ENCODE peak calls at places on chromosomes 13 and 19, in seven cellular contexts. One of them, this sample, is unnamed.

GRCh38 chr19:34332027-34332786 is 32.8 kb upstream of the GPI start:
- DNase-seq in GM12864: no peak
- DNase-seq in GM12878: no peak
- DNase-seq in AG04449: no peak
- DNase-seq in tibial artery: no peak
- DNase-seq in ovary: no peak
- DNase-seq in AG09319: no peak
- DNase-seq in this sample: no peak

GRCh38 chr19:53883231-53883661 is 1.2 kb downstream of the PRKCG start:
- DNase-seq in AG04449: no peak
- DNase-seq in tibial artery: no peak
- DNase-seq in ovary: no peak
- DNase-seq in AG09319: no peak
- DNase-seq in GM12878: no peak
- DNase-seq in GM12864: no peak
- DNase-seq in this sample: no peak

GRCh38 chr13:44409595-44409994 is 36.0 kb downstream of the SERP2 start:
- DNase-seq in GM12864: no peak
- DNase-seq in GM12878: no peak
- DNase-seq in tibial artery: no peak
- DNase-seq in AG09319: no peak
- DNase-seq in ovary: no peak
- DNase-seq in AG04449: no peak
- DNase-seq in this sample: no peak

GRCh38 chr13:113113846-113114271 is 8.3 kb downstream of the F7 start:
- DNase-seq in ovary: no peak
- DNase-seq in GM12878: no peak
- DNase-seq in GM12864: no peak
- DNase-seq in AG09319: no peak
- DNase-seq in tibial artery: peak; percentile 13
- DNase-seq in AG04449: no peak
- DNase-seq in this sample: no peak

GRCh38 chr13:98571955-98572662 is 4.8 kb downstream of the STK24 start:
- DNase-seq in tibial artery: no peak
- DNase-seq in ovary: no peak
- DNase-seq in AG04449: no peak
- DNase-seq in GM12878: no peak
- DNase-seq in AG09319: peak; percentile 80
- DNase-seq in GM12864: no peak
- DNase-seq in this sample: peak; percentile 92

GRCh38 chr19:29714953-29715694 is at the start of gene C19orf12:
- DNase-seq in AG09319: no peak
- DNase-seq in GM12878: no peak
- DNase-seq in tibial artery: no peak
- DNase-seq in GM12864: no peak
- DNase-seq in ovary: peak; percentile 82
- DNase-seq in AG04449: no peak
- DNase-seq in this sample: peak; percentile 14

GRCh38 chr19:37914908-37915307 is 7.9 kb downstream of the SIPA1L3 start:
- DNase-seq in ovary: no peak
- DNase-seq in AG09319: no peak
- DNase-seq in AG04449: no peak
- DNase-seq in GM12864: no peak
- DNase-seq in tibial artery: no peak
- DNase-seq in GM12878: peak; percentile 77
- DNase-seq in this sample: no peak

GRCh38 chr13:49890376-49890775 is 45.8 kb downstream of the SPRYD7 start:
- DNase-seq in tibial artery: no peak
- DNase-seq in ovary: no peak
- DNase-seq in AG04449: no peak
- DNase-seq in AG09319: no peak
- DNase-seq in GM12864: no peak
- DNase-seq in GM12878: no peak
- DNase-seq in this sample: no peak

GRCh38 chr13:64457976-64458375 is 2772.2 kb downstream of the PCDH9 start:
- DNase-seq in tibial artery: no peak
- DNase-seq in AG09319: no peak
- DNase-seq in GM12864: no peak
- DNase-seq in ovary: no peak
- DNase-seq in GM12878: no peak
- DNase-seq in AG04449: peak; percentile 49
- DNase-seq in this sample: no peak

GRCh38 chr13:112054616-112055015 is 12.3 kb upstream of the SOX1 start:
- DNase-seq in tibial artery: no peak
- DNase-seq in ovary: no peak
- DNase-seq in GM12864: no peak
- DNase-seq in AG09319: no peak
- DNase-seq in AG04449: no peak
- DNase-seq in GM12878: no peak
- DNase-seq in this sample: no peak

GRCh38 chr13:73324842-73325241 is 266.0 kb downstream of the KLF5 start:
- DNase-seq in GM12864: no peak
- DNase-seq in AG04449: no peak
- DNase-seq in GM12878: no peak
- DNase-seq in AG09319: no peak
- DNase-seq in ovary: no peak
- DNase-seq in tibial artery: no peak
- DNase-seq in this sample: no peak

GRCh38 chr13:114077938-114078335 is 54.5 kb downstream of the RASA3 start:
- DNase-seq in GM12864: no peak
- DNase-seq in AG04449: no peak
- DNase-seq in AG09319: peak; percentile 23
- DNase-seq in ovary: peak; percentile 26
- DNase-seq in GM12878: no peak
- DNase-seq in tibial artery: no peak
- DNase-seq in this sample: peak; percentile 66

GRCh38 chr19:10295305-10295846 is 5.6 kb downstream of the ICAM5 start:
- DNase-seq in GM12864: no peak
- DNase-seq in GM12878: no peak
- DNase-seq in ovary: peak; percentile 59
- DNase-seq in AG04449: no peak
- DNase-seq in tibial artery: no peak
- DNase-seq in AG09319: no peak
- DNase-seq in this sample: no peak

GRCh38 chr19:56253737-56254136 is 18.8 kb upstream of the EDDM13 start:
- DNase-seq in AG04449: peak; percentile 36
- DNase-seq in tibial artery: no peak
- DNase-seq in AG09319: peak; percentile 32
- DNase-seq in ovary: no peak
- DNase-seq in GM12878: no peak
- DNase-seq in GM12864: peak; percentile 21
- DNase-seq in this sample: peak; percentile 72

GRCh38 chr19:31312004-31312403 is 37.2 kb downstream of the TSHZ3 start:
- DNase-seq in GM12864: no peak
- DNase-seq in tibial artery: no peak
- DNase-seq in ovary: no peak
- DNase-seq in GM12878: no peak
- DNase-seq in AG09319: peak; percentile 50
- DNase-seq in AG04449: peak; percentile 41
- DNase-seq in this sample: peak; percentile 94

GRCh38 chr13:20799726-20800416 is 26.1 kb upstream of the EEF1AKMT1 start:
- DNase-seq in GM12878: no peak
- DNase-seq in GM12864: no peak
- DNase-seq in AG09319: no peak
- DNase-seq in AG04449: no peak
- DNase-seq in ovary: no peak
- DNase-seq in tibial artery: no peak
- DNase-seq in this sample: peak; percentile 57

GRCh38 chr13:19959831-19960672 is 1.5 kb downstream of the ZMYM2 start:
- DNase-seq in AG04449: peak; percentile 49
- DNase-seq in GM12864: peak; percentile 77
- DNase-seq in ovary: peak; percentile 81
- DNase-seq in GM12878: peak; percentile 68
- DNase-seq in AG09319: peak; percentile 74
- DNase-seq in tibial artery: peak; percentile 88
- DNase-seq in this sample: peak; percentile 89

GRCh38 chr13:112956516-112957294 is 12.3 kb upstream of the MCF2L start:
- DNase-seq in GM12864: no peak
- DNase-seq in tibial artery: no peak
- DNase-seq in ovary: no peak
- DNase-seq in AG04449: no peak
- DNase-seq in AG09319: no peak
- DNase-seq in GM12878: no peak
- DNase-seq in this sample: no peak

GRCh38 chr13:90547272-90547790 is 800.2 kb upstream of the MIR17HG start:
- DNase-seq in AG09319: no peak
- DNase-seq in AG04449: no peak
- DNase-seq in tibial artery: no peak
- DNase-seq in ovary: no peak
- DNase-seq in GM12864: no peak
- DNase-seq in GM12878: no peak
- DNase-seq in this sample: no peak

GRCh38 chr13:31968473-31968872 is 63.1 kb upstream of the FRY start:
- DNase-seq in tibial artery: peak; percentile 52
- DNase-seq in ovary: no peak
- DNase-seq in AG04449: no peak
- DNase-seq in AG09319: no peak
- DNase-seq in GM12864: no peak
- DNase-seq in GM12878: no peak
- DNase-seq in this sample: no peak

GRCh38 chr19:1961545-1961878 is 20.5 kb downstream of the CSNK1G2 start:
- DNase-seq in GM12864: no peak
- DNase-seq in GM12878: no peak
- DNase-seq in AG09319: no peak
- DNase-seq in AG04449: no peak
- DNase-seq in ovary: peak; percentile 59
- DNase-seq in tibial artery: no peak
- DNase-seq in this sample: no peak

GRCh38 chr13:24142453-24142852 is 18.1 kb upstream of the SPATA13 start:
- DNase-seq in GM12864: no peak
- DNase-seq in AG09319: no peak
- DNase-seq in ovary: no peak
- DNase-seq in tibial artery: no peak
- DNase-seq in GM12878: no peak
- DNase-seq in AG04449: no peak
- DNase-seq in this sample: no peak

GRCh38 chr19:2462635-2463421 is 6.1 kb upstream of the LMNB2 start:
- DNase-seq in GM12864: no peak
- DNase-seq in AG04449: peak; percentile 88
- DNase-seq in ovary: peak; percentile 94
- DNase-seq in GM12878: no peak
- DNase-seq in tibial artery: peak; percentile 82
- DNase-seq in AG09319: peak; percentile 97
- DNase-seq in this sample: peak; percentile 98

GRCh38 chr19:19562665-19563347 is 24.7 kb downstream of the CILP2 start:
- DNase-seq in AG04449: no peak
- DNase-seq in GM12878: no peak
- DNase-seq in ovary: no peak
- DNase-seq in tibial artery: no peak
- DNase-seq in AG09319: no peak
- DNase-seq in GM12864: no peak
- DNase-seq in this sample: no peak
- TF ChIP-seq CTCF in AG04449: no peak
- TF ChIP-seq CTCF in GM12878: no peak
- TF ChIP-seq CTCF in ovary: no peak
- TF ChIP-seq CTCF in tibial artery: no peak
- TF ChIP-seq CTCF in AG09319: no peak
- TF ChIP-seq CTCF in GM12864: peak; percentile 9
- TF ChIP-seq CTCF in this sample: no peak

DNA sequence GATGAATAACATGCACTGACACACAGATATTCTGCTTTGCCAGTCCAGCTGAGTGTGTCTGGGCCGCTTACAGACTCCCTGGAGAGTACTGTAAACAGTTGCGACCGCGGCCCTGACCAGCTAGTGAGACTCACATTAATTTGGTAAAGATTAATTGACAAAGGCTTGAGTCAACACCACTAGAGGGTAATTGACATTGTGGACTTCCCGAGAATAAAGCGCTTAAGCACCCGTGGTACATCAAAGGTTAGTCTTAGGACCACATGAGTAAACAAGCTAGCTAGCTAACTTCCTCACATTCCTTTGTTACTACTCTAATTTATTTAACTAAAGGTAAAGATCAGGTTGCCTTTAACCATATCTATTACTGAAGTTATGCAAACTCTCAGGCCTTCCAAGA is 624.4 kb upstream of the ARGLU1 start:
- DNase-seq in GM12864: no peak
- DNase-seq in ovary: no peak
- DNase-seq in AG04449: no peak
- DNase-seq in AG09319: no peak
- DNase-seq in tibial artery: no peak
- DNase-seq in GM12878: no peak
- DNase-seq in this sample: no peak
- TF ChIP-seq CTCF in GM12864: no peak
- TF ChIP-seq CTCF in ovary: no peak
- TF ChIP-seq CTCF in AG04449: no peak
- TF ChIP-seq CTCF in AG09319: no peak
- TF ChIP-seq CTCF in tibial artery: no peak
- TF ChIP-seq CTCF in GM12878: no peak
- TF ChIP-seq CTCF in this sample: no peak

GRCh38 chr19:36023432-36023831 is 9.2 kb downstream of the CLIP3 start:
- DNase-seq in GM12864: no peak
- DNase-seq in tibial artery: no peak
- DNase-seq in AG04449: no peak
- DNase-seq in ovary: no peak
- DNase-seq in AG09319: no peak
- DNase-seq in GM12878: no peak
- DNase-seq in this sample: no peak
- TF ChIP-seq CTCF in GM12864: no peak
- TF ChIP-seq CTCF in tibial artery: no peak
- TF ChIP-seq CTCF in AG04449: no peak
- TF ChIP-seq CTCF in ovary: no peak
- TF ChIP-seq CTCF in AG09319: no peak
- TF ChIP-seq CTCF in GM12878: no peak
- TF ChIP-seq CTCF in this sample: no peak

GRCh38 chr19:47225746-47226425 is 5.1 kb downstream of the BBC3 start:
- DNase-seq in GM12878: no peak
- DNase-seq in AG04449: no peak
- DNase-seq in AG09319: peak; percentile 78
- DNase-seq in GM12864: no peak
- DNase-seq in ovary: peak; percentile 95
- DNase-seq in tibial artery: peak; percentile 74
- DNase-seq in this sample: peak; percentile 78
- TF ChIP-seq CTCF in GM12878: peak; percentile 5
- TF ChIP-seq CTCF in AG04449: peak; percentile 32
- TF ChIP-seq CTCF in AG09319: peak; percentile 1
- TF ChIP-seq CTCF in GM12864: peak; percentile 9
- TF ChIP-seq CTCF in ovary: peak; percentile 83
- TF ChIP-seq CTCF in tibial artery: peak; percentile 19
- TF ChIP-seq CTCF in this sample: no peak

DNA sequence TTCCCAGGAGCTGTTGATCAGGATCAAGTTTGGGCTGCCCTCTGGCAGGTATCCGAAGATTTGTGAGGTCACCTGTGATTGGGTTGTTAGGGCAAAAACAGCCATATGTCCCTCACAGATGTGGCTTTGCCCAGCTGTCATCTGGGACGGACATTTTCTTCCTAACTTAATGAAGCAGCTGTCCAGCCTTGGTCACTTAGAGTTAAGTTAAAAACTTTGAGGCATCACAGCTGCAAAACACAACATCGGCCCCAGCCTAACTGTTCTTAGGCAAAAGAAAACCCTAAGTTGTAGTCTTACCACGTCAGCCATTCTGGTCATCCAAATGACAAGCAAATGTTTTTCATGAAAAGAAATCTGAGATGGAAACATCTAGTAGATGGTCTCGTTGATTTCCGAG is 318.5 kb downstream of the DCLK1 start:
- DNase-seq in ovary: no peak
- DNase-seq in GM12878: no peak
- DNase-seq in AG09319: no peak
- DNase-seq in GM12864: no peak
- DNase-seq in AG04449: no peak
- DNase-seq in tibial artery: no peak
- DNase-seq in this sample: no peak
- TF ChIP-seq CTCF in ovary: no peak
- TF ChIP-seq CTCF in GM12878: no peak
- TF ChIP-seq CTCF in AG09319: no peak
- TF ChIP-seq CTCF in GM12864: no peak
- TF ChIP-seq CTCF in AG04449: no peak
- TF ChIP-seq CTCF in tibial artery: no peak
- TF ChIP-seq CTCF in this sample: no peak